ENCODE peak calls at places on chromosomes 3 and 15, in five cellular contexts. B, L, P, K and S are unnamed samples.

GRCh38 chr3:17125738-17126137 is 241.0 kb downstream of the PLCL2 start:
- DNase-seq in B (no peak), L (no peak), P (no peak), K (no peak), S (no peak)

GRCh38 chr3:128787256-128788253 is 61.6 kb downstream of the RAB7A start:
- DNase-seq in B (peak; percentile 60), L (peak; percentile 27), P (no peak), K (no peak), S (peak; percentile 69)

GRCh38 chr3:32817195-32817560 is 619 bp upstream of the TRIM71 start:
- DNase-seq in B (no peak), L (no peak), P (no peak), K (no peak), S (no peak)

GRCh38 chr15:68815598-68815997 is 5.1 kb downstream of the ANP32A start:
- DNase-seq in B (no peak), L (no peak), P (peak; percentile 30), K (no peak), S (peak; percentile 25)

GRCh38 chr15:97479957-97480356 is 480.5 kb upstream of the ARRDC4 start:
- DNase-seq in B (no peak), L (no peak), P (no peak), K (no peak), S (no peak)

GRCh38 chr15:85956515-85957275 is 123.0 kb upstream of the AGBL1 start:
- DNase-seq in B (no peak), L (no peak), P (no peak), K (no peak), S (no peak)

GRCh38 chr15:77797270-77797669 is 164.6 kb upstream of the LINGO1 start:
- DNase-seq in B (no peak), L (no peak), P (no peak), K (no peak), S (peak; percentile 18)

GRCh38 chr3:101725192-101725889 is 927 bp downstream of the CEP97 start:
- DNase-seq in B (peak; percentile 54), L (peak; percentile 59), P (peak; percentile 56), K (peak; percentile 34), S (peak; percentile 53)

GRCh38 chr3:134144694-134145093 is 106.0 kb downstream of the RYK start:
- DNase-seq in B (no peak), L (no peak), P (no peak), K (no peak), S (no peak)

GRCh38 chr3:190183121-190183520 is 62.4 kb upstream of the P3H2 start:
- DNase-seq in B (no peak), L (peak; percentile 73), P (no peak), K (no peak), S (no peak)

GRCh38 chr3:186331043-186331442 is 31.0 kb downstream of the DGKG start:
- DNase-seq in B (peak; percentile 32), L (no peak), P (no peak), K (no peak), S (peak; percentile 17)

GRCh38 chr3:141740349-141740748 is 2.3 kb downstream of the RNF7 start:
- DNase-seq in B (no peak), L (no peak), P (no peak), K (no peak), S (no peak)

GRCh38 chr3:20125912-20126311 is 60.1 kb downstream of the SGO1 start:
- DNase-seq in B (no peak), L (no peak), P (no peak), K (no peak), S (no peak)

GRCh38 chr3:112376996-112377395 is 44.0 kb downstream of the CD200 start:
- DNase-seq in B (no peak), L (no peak), P (no peak), K (no peak), S (no peak)

GRCh38 chr3:37988931-37989525 is 1.6 kb upstream of the VILL start:
- DNase-seq in B (no peak), L (no peak), P (no peak), K (no peak), S (no peak)

GRCh38 chr3:152474585-152474984 is 205.9 kb downstream of the MBNL1 start:
- DNase-seq in B (peak; percentile 24), L (peak; percentile 91), P (no peak), K (no peak), S (peak; percentile 55)

GRCh38 chr15:90619939-90620338 is 90.2 kb downstream of the CRTC3 start:
- DNase-seq in B (no peak), L (no peak), P (no peak), K (no peak), S (no peak)

GRCh38 chr15:91561371-91562100 is 292.0 kb upstream of the SLCO3A1 start:
- DNase-seq in B (no peak), L (peak; percentile 14), P (no peak), K (no peak), S (no peak)

GRCh38 chr3:54157860-54158259 is 35.5 kb downstream of the CACNA2D3 start:
- DNase-seq in B (no peak), L (no peak), P (no peak), K (no peak), S (no peak)

GRCh38 chr3:188021502-188022040 is 132.4 kb upstream of the LPP start:
- DNase-seq in B (no peak), L (peak; percentile 56), P (no peak), K (no peak), S (no peak)

GRCh38 chr3:62361824-62362223 is 11.5 kb downstream of the FEZF2 start:
- DNase-seq in B (no peak), L (no peak), P (no peak), K (no peak), S (no peak)

GRCh38 chr15:94255540-94255939 is 24.2 kb downstream of the MCTP2 start:
- DNase-seq in B (no peak), L (peak; percentile 15), P (no peak), K (no peak), S (no peak)

GRCh38 chr3:192133271-192133670 is 594.1 kb downstream of the FGF12 start:
- DNase-seq in B (no peak), L (no peak), P (no peak), K (no peak), S (no peak)

GRCh38 chr3:89957461-89957860 is 850.0 kb downstream of the EPHA3 start:
- DNase-seq in B (no peak), L (peak; percentile 73), P (no peak), K (no peak), S (no peak)

GRCh38 chr3:111210003-111210699 is 138.5 kb downstream of the NECTIN3 start:
- DNase-seq in B (no peak), L (peak; percentile 75), P (no peak), K (no peak), S (no peak)